ENCODE peak calls at places on chromosome 9, in seven cellular contexts. One of them, this sample, is unnamed.

GRCh38 chr9:2599896-2600295 is 21.7 kb upstream of the VLDLR start:
- DNase-seq in neuronal stem cell: no peak
- DNase-seq in H9: no peak
- DNase-seq in H1: no peak
- DNase-seq in trophoblast cell: no peak
- DNase-seq in mesendoderm: no peak
- DNase-seq in IMR-90: peak
- DNase-seq in this sample: peak

GRCh38 chr9:101408374-101409078 is 9.9 kb downstream of the ZNF189 start:
- DNase-seq in trophoblast cell: no peak
- DNase-seq in mesendoderm: peak
- DNase-seq in neuronal stem cell: no peak
- DNase-seq in IMR-90: no peak
- DNase-seq in H9: no peak
- DNase-seq in H1: no peak
- DNase-seq in this sample: peak

GRCh38 chr9:88949425-88949824 is 41.8 kb upstream of the S1PR3 start:
- DNase-seq in neuronal stem cell: no peak
- DNase-seq in H1: no peak
- DNase-seq in H9: no peak
- DNase-seq in mesendoderm: no peak
- DNase-seq in IMR-90: peak
- DNase-seq in trophoblast cell: no peak
- DNase-seq in this sample: peak

GRCh38 chr9:19769213-19769612 is 19.6 kb downstream of the SLC24A2 start:
- DNase-seq in neuronal stem cell: no peak
- DNase-seq in H9: no peak
- DNase-seq in H1: no peak
- DNase-seq in trophoblast cell: no peak
- DNase-seq in IMR-90: no peak
- DNase-seq in mesendoderm: no peak
- DNase-seq in this sample: peak

GRCh38 chr9:129108805-129109370 is 1.7 kb downstream of the CRAT start:
- DNase-seq in trophoblast cell: no peak
- DNase-seq in H9: no peak
- DNase-seq in neuronal stem cell: no peak
- DNase-seq in IMR-90: no peak
- DNase-seq in H1: no peak
- DNase-seq in mesendoderm: no peak
- DNase-seq in this sample: no peak

GRCh38 chr9:35918780-35919179 is 9.5 kb downstream of the SPAAR start:
- DNase-seq in neuronal stem cell: no peak
- DNase-seq in H9: no peak
- DNase-seq in IMR-90: no peak
- DNase-seq in H1: no peak
- DNase-seq in mesendoderm: no peak
- DNase-seq in trophoblast cell: no peak
- DNase-seq in this sample: no peak

GRCh38 chr9:21708225-21708624 is 94.2 kb upstream of the MTAP start:
- DNase-seq in neuronal stem cell: no peak
- DNase-seq in trophoblast cell: no peak
- DNase-seq in mesendoderm: no peak
- DNase-seq in H9: no peak
- DNase-seq in IMR-90: no peak
- DNase-seq in H1: no peak
- DNase-seq in this sample: no peak

GRCh38 chr9:84867171-84867570 is 197.6 kb downstream of the NTRK2 start:
- DNase-seq in IMR-90: no peak
- DNase-seq in H1: no peak
- DNase-seq in H9: no peak
- DNase-seq in mesendoderm: no peak
- DNase-seq in trophoblast cell: no peak
- DNase-seq in neuronal stem cell: no peak
- DNase-seq in this sample: no peak

GRCh38 chr9:6955251-6955921 is 197.6 kb downstream of the KDM4C start:
- DNase-seq in H9: no peak
- DNase-seq in IMR-90: peak
- DNase-seq in trophoblast cell: no peak
- DNase-seq in neuronal stem cell: peak
- DNase-seq in H1: no peak
- DNase-seq in mesendoderm: peak
- DNase-seq in this sample: peak

GRCh38 chr9:614421-614820 is 227.1 kb upstream of the DMRT1 start:
- DNase-seq in H1: no peak
- DNase-seq in IMR-90: no peak
- DNase-seq in neuronal stem cell: no peak
- DNase-seq in trophoblast cell: no peak
- DNase-seq in mesendoderm: no peak
- DNase-seq in H9: no peak
- DNase-seq in this sample: no peak

GRCh38 chr9:82208741-82209450 is 220.3 kb downstream of the SPATA31D1 start:
- DNase-seq in IMR-90: peak
- DNase-seq in trophoblast cell: no peak
- DNase-seq in H1: no peak
- DNase-seq in H9: no peak
- DNase-seq in mesendoderm: no peak
- DNase-seq in neuronal stem cell: no peak
- DNase-seq in this sample: no peak

GRCh38 chr9:113742878-113743277 is 133.2 kb upstream of the ZNF618 start:
- DNase-seq in H9: no peak
- DNase-seq in IMR-90: no peak
- DNase-seq in H1: no peak
- DNase-seq in mesendoderm: peak
- DNase-seq in trophoblast cell: no peak
- DNase-seq in neuronal stem cell: no peak
- DNase-seq in this sample: no peak

GRCh38 chr9:89442981-89443817 is 54.7 kb downstream of the SEMA4D start:
- DNase-seq in IMR-90: peak
- DNase-seq in H1: no peak
- DNase-seq in neuronal stem cell: no peak
- DNase-seq in mesendoderm: no peak
- DNase-seq in trophoblast cell: no peak
- DNase-seq in H9: no peak
- DNase-seq in this sample: peak

GRCh38 chr9:108812388-108812787 is 43.4 kb downstream of the ACTL7B start:
- DNase-seq in H1: no peak
- DNase-seq in IMR-90: no peak
- DNase-seq in neuronal stem cell: no peak
- DNase-seq in H9: no peak
- DNase-seq in mesendoderm: no peak
- DNase-seq in trophoblast cell: no peak
- DNase-seq in this sample: no peak

GRCh38 chr9:97938081-97938644 is at the start of gene HEMGN:
- DNase-seq in H1: no peak
- DNase-seq in mesendoderm: no peak
- DNase-seq in trophoblast cell: no peak
- DNase-seq in IMR-90: no peak
- DNase-seq in neuronal stem cell: no peak
- DNase-seq in H9: no peak
- DNase-seq in this sample: no peak

GRCh38 chr9:21682981-21683380 is 119.5 kb upstream of the MTAP start:
- DNase-seq in H9: no peak
- DNase-seq in H1: no peak
- DNase-seq in mesendoderm: no peak
- DNase-seq in trophoblast cell: no peak
- DNase-seq in neuronal stem cell: no peak
- DNase-seq in IMR-90: peak
- DNase-seq in this sample: peak

GRCh38 chr9:69961834-69962233 is 81.8 kb upstream of the MAMDC2 start:
- DNase-seq in trophoblast cell: peak
- DNase-seq in IMR-90: no peak
- DNase-seq in mesendoderm: no peak
- DNase-seq in H1: no peak
- DNase-seq in neuronal stem cell: no peak
- DNase-seq in H9: no peak
- DNase-seq in this sample: no peak

DNA sequence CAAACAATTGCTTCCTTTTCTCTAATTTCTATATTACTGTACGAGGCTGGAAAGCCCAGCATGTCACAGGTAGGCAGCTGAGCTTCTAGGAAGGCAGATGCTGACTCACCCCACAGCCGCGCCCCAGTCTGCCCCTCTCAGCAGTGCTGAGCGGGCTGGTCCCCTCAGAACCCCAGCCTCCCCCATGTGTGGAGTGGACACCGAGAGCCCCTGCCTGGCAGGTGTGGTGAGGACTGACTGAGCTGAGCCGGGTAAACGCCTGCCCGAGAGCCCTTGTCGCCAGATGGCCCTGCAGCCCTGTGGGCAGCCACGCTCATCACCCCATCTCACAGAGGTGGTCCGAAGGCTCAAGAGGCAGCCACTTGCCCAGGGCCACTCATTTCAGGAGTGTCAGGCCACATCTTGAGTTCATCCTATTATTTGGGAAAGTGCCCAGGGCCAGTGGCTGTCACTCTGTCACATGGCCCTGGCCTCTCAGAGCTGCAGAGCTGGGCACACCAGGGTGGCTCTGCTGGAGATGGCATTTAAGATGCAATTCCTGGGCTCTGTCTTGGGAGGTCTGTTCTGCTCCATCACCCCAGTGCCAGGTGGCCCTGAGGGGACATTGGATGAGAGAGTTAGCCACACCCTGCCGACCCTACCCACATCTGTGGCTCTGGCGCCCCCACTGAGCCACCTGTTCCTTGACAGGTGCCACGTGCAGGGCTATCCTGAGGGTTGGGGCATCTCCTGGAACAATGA is 12.5 kb downstream of the CARD19 start:
- DNase-seq in IMR-90: no peak
- DNase-seq in H9: no peak
- DNase-seq in H1: no peak
- DNase-seq in trophoblast cell: no peak
- DNase-seq in neuronal stem cell: no peak
- DNase-seq in mesendoderm: no peak
- DNase-seq in this sample: no peak
- H3K18ac ChIP-seq in IMR-90: no peak
- H3K18ac ChIP-seq in H9: no peak
- H3K18ac ChIP-seq in H1: no peak
- H3K18ac ChIP-seq in trophoblast cell: no peak
- H3K18ac ChIP-seq in neuronal stem cell: no peak
- H3K18ac ChIP-seq in mesendoderm: no peak
- H3K18ac ChIP-seq in this sample: no peak

DNA sequence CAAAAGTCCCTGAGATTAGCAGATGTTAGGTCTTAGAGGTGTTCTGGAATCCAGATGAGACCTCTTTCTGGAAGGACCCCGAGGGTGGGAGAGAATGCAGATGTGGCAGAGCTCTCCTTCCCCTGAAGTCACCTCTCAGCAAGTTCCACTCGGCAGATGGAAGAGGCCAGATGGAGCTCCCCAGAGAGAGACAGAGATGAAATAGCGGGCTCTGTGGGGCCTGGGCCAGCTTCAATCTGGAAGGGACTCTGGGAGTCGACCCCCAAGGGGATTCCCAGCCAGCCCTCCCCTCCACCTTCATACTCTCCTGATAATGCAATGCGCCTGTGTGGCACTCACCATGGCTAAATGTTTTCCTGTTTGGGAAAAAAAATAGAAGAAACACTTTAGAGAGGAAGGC is 60.2 kb downstream of the WNK2 start:
- DNase-seq in mesendoderm: no peak
- DNase-seq in H1: no peak
- DNase-seq in H9: no peak
- DNase-seq in trophoblast cell: no peak
- DNase-seq in neuronal stem cell: no peak
- DNase-seq in IMR-90: no peak
- DNase-seq in this sample: no peak
- H3K18ac ChIP-seq in mesendoderm: no peak
- H3K18ac ChIP-seq in H1: no peak
- H3K18ac ChIP-seq in H9: no peak
- H3K18ac ChIP-seq in trophoblast cell: no peak
- H3K18ac ChIP-seq in neuronal stem cell: no peak
- H3K18ac ChIP-seq in IMR-90: no peak
- H3K18ac ChIP-seq in this sample: no peak

DNA sequence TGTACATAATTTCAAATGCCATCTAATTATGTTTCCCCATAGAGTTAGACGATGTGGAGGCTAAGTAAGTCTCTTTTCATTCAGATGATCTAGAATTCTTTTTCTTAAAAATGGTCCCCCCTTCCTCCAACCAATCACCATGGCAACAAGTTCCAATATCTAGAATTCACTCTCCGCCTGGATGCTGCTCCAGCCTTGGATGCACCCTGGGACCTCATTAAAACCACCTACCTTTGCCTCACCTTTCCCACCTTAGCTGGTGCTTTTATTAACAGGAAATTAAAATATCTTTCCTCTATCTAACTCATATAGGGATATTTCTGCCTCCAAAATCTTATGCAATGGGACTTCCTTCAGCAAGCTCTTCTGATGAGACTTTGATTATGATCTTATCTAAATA is 49.0 kb downstream of the DIRAS2 start:
- DNase-seq in mesendoderm: no peak
- DNase-seq in IMR-90: no peak
- DNase-seq in H1: no peak
- DNase-seq in trophoblast cell: no peak
- DNase-seq in neuronal stem cell: no peak
- DNase-seq in H9: no peak
- DNase-seq in this sample: no peak
- H3K18ac ChIP-seq in mesendoderm: no peak
- H3K18ac ChIP-seq in IMR-90: no peak
- H3K18ac ChIP-seq in H1: no peak
- H3K18ac ChIP-seq in trophoblast cell: no peak
- H3K18ac ChIP-seq in neuronal stem cell: no peak
- H3K18ac ChIP-seq in H9: no peak
- H3K18ac ChIP-seq in this sample: no peak

GRCh38 chr9:86978413-86978812 is 31.1 kb upstream of the GAS1 start:
- DNase-seq in neuronal stem cell: no peak
- DNase-seq in IMR-90: peak
- DNase-seq in H1: no peak
- DNase-seq in trophoblast cell: no peak
- DNase-seq in mesendoderm: no peak
- DNase-seq in H9: no peak
- DNase-seq in this sample: no peak

GRCh38 chr9:86980802-86981201 is 33.5 kb upstream of the GAS1 start:
- DNase-seq in trophoblast cell: no peak
- DNase-seq in neuronal stem cell: no peak
- DNase-seq in H1: no peak
- DNase-seq in mesendoderm: no peak
- DNase-seq in H9: no peak
- DNase-seq in IMR-90: no peak
- DNase-seq in this sample: no peak

GRCh38 chr9:86978986-86979385 is 31.7 kb upstream of the GAS1 start:
- DNase-seq in H9: no peak
- DNase-seq in mesendoderm: no peak
- DNase-seq in trophoblast cell: no peak
- DNase-seq in IMR-90: peak
- DNase-seq in neuronal stem cell: no peak
- DNase-seq in H1: no peak
- DNase-seq in this sample: no peak

GRCh38 chr9:86977205-86977835 is 30.0 kb upstream of the GAS1 start:
- DNase-seq in mesendoderm: no peak
- DNase-seq in neuronal stem cell: no peak
- DNase-seq in H9: no peak
- DNase-seq in trophoblast cell: no peak
- DNase-seq in H1: no peak
- DNase-seq in IMR-90: peak
- DNase-seq in this sample: no peak

DNA sequence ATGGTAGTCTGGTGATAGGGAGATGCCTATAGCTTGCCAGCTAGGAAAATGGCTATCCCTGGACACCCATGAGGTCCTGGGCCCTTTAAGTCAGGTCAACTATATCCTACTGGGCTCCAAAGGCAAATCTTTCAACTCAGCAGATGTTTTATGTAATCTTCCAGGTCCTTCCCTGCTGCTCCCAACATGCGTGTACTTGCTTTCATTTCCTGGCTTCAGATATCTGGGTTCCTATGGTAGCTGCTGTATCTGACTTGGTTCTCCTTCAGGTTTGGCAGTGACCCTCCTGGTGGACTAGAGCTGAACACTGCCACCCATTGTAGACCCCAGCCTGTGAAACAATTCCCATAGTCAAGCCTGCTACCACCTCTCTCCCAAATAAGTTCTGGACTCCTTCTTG is 32.4 kb upstream of the GAS1 start:
- DNase-seq in neuronal stem cell: no peak
- DNase-seq in H1: no peak
- DNase-seq in IMR-90: no peak
- DNase-seq in H9: no peak
- DNase-seq in mesendoderm: no peak
- DNase-seq in trophoblast cell: no peak
- DNase-seq in this sample: no peak
- H3K18ac ChIP-seq in neuronal stem cell: no peak
- H3K18ac ChIP-seq in H1: no peak
- H3K18ac ChIP-seq in IMR-90: peak
- H3K18ac ChIP-seq in H9: no peak
- H3K18ac ChIP-seq in mesendoderm: no peak
- H3K18ac ChIP-seq in trophoblast cell: no peak
- H3K18ac ChIP-seq in this sample: no peak